ENCODE peak calls at places on chromosomes 13 and 19, in nine cellular contexts. Y is naive thymus-derived CD8-positive, alpha-beta T cell; P is substantia nigra; Z is H54; S is uterus; W is RCC 7860; J is LNCaP clone FGC; D is ecto neural progenitor cell; E is anterior cingulate cortex. U is an unnamed sample.

GRCh38 chr19:18435185-18435841 is 2.6 kb downstream of the ISYNA1 start:
- DNase-seq in P (no peak), S (no peak), Y (no peak), Z (no peak), J (no peak), D (no peak), E (no peak), W (no peak), U (no peak)

GRCh38 chr13:97648881-97649224 is 214.9 kb downstream of the RAP2A start:
- DNase-seq in Y (no peak), E (no peak), J (no peak), P (no peak), Z (no peak), S (no peak), D (no peak), W (no peak), U (no peak)

GRCh38 chr13:19860884-19861655 is 2.4 kb downstream of the ZMYM5 start:
- DNase-seq in S (no peak), E (no peak), J (no peak), Z (no peak), W (peak; percentile 67), D (no peak), Y (no peak), P (no peak), U (peak; percentile 54)

GRCh38 chr19:32916969-32917611 is 47.5 kb upstream of the SLC7A9 start:
- DNase-seq in J (no peak), S (no peak), Z (no peak), D (no peak), Y (no peak), P (no peak), W (no peak), E (no peak), U (no peak)

GRCh38 chr13:79402074-79402635 is 3.9 kb downstream of the RBM26 start:
- DNase-seq in W (no peak), P (no peak), Z (no peak), J (no peak), D (no peak), Y (no peak), S (no peak), E (no peak), U (no peak)

GRCh38 chr13:27621116-27621365 is 651 bp upstream of the POLR1D start:
- DNase-seq in W (no peak), S (no peak), E (no peak), J (no peak), Y (no peak), P (no peak), D (no peak), Z (no peak), U (no peak)

GRCh38 chr19:3053780-3054179 is 8.5 kb downstream of the TLE5 start:
- DNase-seq in E (no peak), J (no peak), Y (no peak), D (no peak), S (no peak), Z (no peak), W (no peak), P (no peak), U (no peak)

GRCh38 chr13:109397285-109397684 is 389.1 kb downstream of the IRS2 start:
- DNase-seq in J (no peak), P (no peak), E (no peak), Z (no peak), S (no peak), W (no peak), D (no peak), Y (no peak), U (no peak)